ENCODE peak calls at places on chromosomes 7 and 10, in eight cellular contexts. A, R, M, N, L, G, D and U are unnamed samples.

GRCh38 chr7:17407229-17407628 is 108.8 kb downstream of the AHR start:
- DNase-seq in A (no peak), R (no peak), M (no peak), N (no peak), L (no peak), G (no peak), D (no peak), U (no peak)

GRCh38 chr7:69608878-69609277 is 10.6 kb downstream of the AUTS2 start:
- DNase-seq in A (no peak), R (no peak), M (no peak), N (no peak), L (no peak), G (no peak), D (no peak), U (no peak)

GRCh38 chr10:79929409-79929904 is 19.4 kb downstream of the SFTPD start:
- DNase-seq in A (peak), R (peak), M (peak), N (peak), L (peak), G (no peak), D (peak), U (peak)

GRCh38 chr10:67665491-67665890 is 30.5 kb downstream of the CTNNA3 start:
- DNase-seq in A (no peak), R (no peak), M (no peak), N (peak), L (no peak), G (no peak), D (no peak), U (no peak)

GRCh38 chr10:6135039-6135438 is 46.2 kb downstream of the RBM17 start:
- DNase-seq in A (no peak), R (no peak), M (no peak), N (no peak), L (no peak), G (no peak), D (no peak), U (no peak)

GRCh38 chr10:86653379-86653778 is 968 bp upstream of the OPN4 start:
- DNase-seq in A (no peak), R (no peak), M (no peak), N (no peak), L (no peak), G (no peak), D (no peak), U (no peak)

GRCh38 chr7:29989257-29989995 is at the start of gene SCRN1:
- DNase-seq in A (peak), R (peak), M (no peak), N (peak), L (peak), G (no peak), D (no peak), U (no peak)

GRCh38 chr7:19982841-19983835 is 209.7 kb upstream of the TMEM196 start:
- DNase-seq in A (no peak), R (no peak), M (peak), N (peak), L (peak), G (no peak), D (peak), U (peak)

GRCh38 chr7:77894574-77895091 is 96.1 kb downstream of the PHTF2 start:
- DNase-seq in A (no peak), R (no peak), M (no peak), N (no peak), L (no peak), G (no peak), D (no peak), U (no peak)

GRCh38 chr7:100632951-100633717 is 8.2 kb downstream of the TFR2 start:
- DNase-seq in A (no peak), R (no peak), M (no peak), N (peak), L (peak), G (no peak), D (peak), U (no peak)

GRCh38 chr10:1257226-1257625 is 201.0 kb downstream of the WDR37 start:
- DNase-seq in A (no peak), R (no peak), M (no peak), N (no peak), L (no peak), G (no peak), D (no peak), U (no peak)

GRCh38 chr10:6473430-6473829 is 106.6 kb downstream of the PRKCQ start:
- DNase-seq in A (no peak), R (no peak), M (no peak), N (no peak), L (no peak), G (no peak), D (no peak), U (no peak)

GRCh38 chr7:82740246-82740848 is 296.8 kb upstream of the CACNA2D1 start:
- DNase-seq in A (no peak), R (no peak), M (no peak), N (peak), L (peak), G (no peak), D (peak), U (no peak)

GRCh38 chr10:79148452-79149344 is 79.9 kb downstream of the ZMIZ1 start:
- DNase-seq in A (peak), R (peak), M (no peak), N (peak), L (no peak), G (no peak), D (peak), U (no peak)

GRCh38 chr10:93379366-93380042 is 102.6 kb downstream of the MYOF start:
- DNase-seq in A (no peak), R (no peak), M (peak), N (no peak), L (peak), G (peak), D (peak), U (no peak)

GRCh38 chr7:84194484-84195260 is at the start of gene SEMA3A:
- DNase-seq in A (no peak), R (no peak), M (peak), N (peak), L (peak), G (no peak), D (peak), U (peak)

GRCh38 chr7:135827391-135827790 is 78.8 kb upstream of the FAM180A start:
- DNase-seq in A (no peak), R (no peak), M (no peak), N (no peak), L (no peak), G (no peak), D (no peak), U (no peak)

GRCh38 chr7:69624842-69625637 is 26.8 kb downstream of the AUTS2 start:
- DNase-seq in A (no peak), R (no peak), M (no peak), N (no peak), L (no peak), G (no peak), D (no peak), U (no peak)

GRCh38 chr10:96951954-96952353 is 119.9 kb downstream of the LCOR start:
- DNase-seq in A (no peak), R (no peak), M (no peak), N (no peak), L (no peak), G (no peak), D (no peak), U (no peak)

GRCh38 chr10:72834183-72834825 is 59.2 kb upstream of the OIT3 start:
- DNase-seq in A (no peak), R (no peak), M (peak), N (peak), L (peak), G (no peak), D (peak), U (peak)

GRCh38 chr7:155947051-155947450 is 134.8 kb upstream of the SHH start:
- DNase-seq in A (no peak), R (no peak), M (no peak), N (no peak), L (peak), G (no peak), D (no peak), U (no peak)

GRCh38 chr7:158281441-158281840 is 306.2 kb downstream of the PTPRN2 start:
- DNase-seq in A (no peak), R (no peak), M (no peak), N (no peak), L (no peak), G (no peak), D (no peak), U (no peak)

GRCh38 chr10:127198307-127198706 is 1.9 kb upstream of the INSYN2A start:
- DNase-seq in A (no peak), R (no peak), M (no peak), N (no peak), L (no peak), G (no peak), D (no peak), U (no peak)

GRCh38 chr10:52447931-52448353 is 133.9 kb downstream of the DKK1 start:
- DNase-seq in A (no peak), R (no peak), M (no peak), N (no peak), L (peak), G (no peak), D (peak), U (no peak)

GRCh38 chr7:114930107-114930521 is 8.2 kb downstream of the MDFIC start:
- DNase-seq in A (no peak), R (no peak), M (no peak), N (no peak), L (peak), G (no peak), D (no peak), U (no peak)

GRCh38 chr10:119306514-119306951 is 99.2 kb downstream of the GRK5 start:
- DNase-seq in A (no peak), R (no peak), M (no peak), N (no peak), L (no peak), G (no peak), D (no peak), U (no peak)

GRCh38 chr7:108086962-108087361 is 43.2 kb downstream of the LAMB4 start:
- DNase-seq in A (no peak), R (no peak), M (no peak), N (no peak), L (no peak), G (no peak), D (no peak), U (no peak)

GRCh38 chr10:99522511-99523250 is 10.1 kb upstream of the NKX2-3 start:
- DNase-seq in A (no peak), R (no peak), M (no peak), N (no peak), L (no peak), G (no peak), D (no peak), U (no peak)

GRCh38 chr10:129389194-129389593 is 77.8 kb upstream of the MGMT start:
- DNase-seq in A (no peak), R (no peak), M (no peak), N (no peak), L (no peak), G (peak), D (no peak), U (no peak)

GRCh38 chr7:153444591-153444990 is 607.6 kb upstream of the DPP6 start:
- DNase-seq in A (no peak), R (no peak), M (no peak), N (no peak), L (no peak), G (no peak), D (no peak), U (no peak)

GRCh38 chr7:16627236-16627635 is 18.3 kb downstream of the ANKMY2 start:
- DNase-seq in A (no peak), R (no peak), M (no peak), N (no peak), L (peak), G (no peak), D (peak), U (peak)

GRCh38 chr10:9895406-9895805 is 1122.3 kb upstream of the CELF2 start:
- DNase-seq in A (no peak), R (no peak), M (no peak), N (no peak), L (no peak), G (no peak), D (no peak), U (no peak)

GRCh38 chr7:105691029-105691691 is 109.9 kb upstream of the EFCAB10 start:
- DNase-seq in A (no peak), R (no peak), M (peak), N (peak), L (peak), G (no peak), D (peak), U (no peak)

GRCh38 chr10:87816842-87817178 is 1.2 kb downstream of the ATAD1 start:
- DNase-seq in A (no peak), R (no peak), M (no peak), N (no peak), L (no peak), G (no peak), D (no peak), U (no peak)

GRCh38 chr10:47299989-47300931 is at the start of gene GDF10:
- DNase-seq in A (no peak), R (no peak), M (no peak), N (no peak), L (no peak), G (no peak), D (no peak), U (no peak)

GRCh38 chr7:116582164-116582732 is 57.4 kb downstream of the CAV1 start:
- DNase-seq in A (no peak), R (no peak), M (no peak), N (no peak), L (peak), G (no peak), D (peak), U (no peak)
- TF ChIP-seq CTCF in A (peak), R (no peak), M (peak), N (no peak), L (peak), G (no peak), D (peak), U (peak)

DNA sequence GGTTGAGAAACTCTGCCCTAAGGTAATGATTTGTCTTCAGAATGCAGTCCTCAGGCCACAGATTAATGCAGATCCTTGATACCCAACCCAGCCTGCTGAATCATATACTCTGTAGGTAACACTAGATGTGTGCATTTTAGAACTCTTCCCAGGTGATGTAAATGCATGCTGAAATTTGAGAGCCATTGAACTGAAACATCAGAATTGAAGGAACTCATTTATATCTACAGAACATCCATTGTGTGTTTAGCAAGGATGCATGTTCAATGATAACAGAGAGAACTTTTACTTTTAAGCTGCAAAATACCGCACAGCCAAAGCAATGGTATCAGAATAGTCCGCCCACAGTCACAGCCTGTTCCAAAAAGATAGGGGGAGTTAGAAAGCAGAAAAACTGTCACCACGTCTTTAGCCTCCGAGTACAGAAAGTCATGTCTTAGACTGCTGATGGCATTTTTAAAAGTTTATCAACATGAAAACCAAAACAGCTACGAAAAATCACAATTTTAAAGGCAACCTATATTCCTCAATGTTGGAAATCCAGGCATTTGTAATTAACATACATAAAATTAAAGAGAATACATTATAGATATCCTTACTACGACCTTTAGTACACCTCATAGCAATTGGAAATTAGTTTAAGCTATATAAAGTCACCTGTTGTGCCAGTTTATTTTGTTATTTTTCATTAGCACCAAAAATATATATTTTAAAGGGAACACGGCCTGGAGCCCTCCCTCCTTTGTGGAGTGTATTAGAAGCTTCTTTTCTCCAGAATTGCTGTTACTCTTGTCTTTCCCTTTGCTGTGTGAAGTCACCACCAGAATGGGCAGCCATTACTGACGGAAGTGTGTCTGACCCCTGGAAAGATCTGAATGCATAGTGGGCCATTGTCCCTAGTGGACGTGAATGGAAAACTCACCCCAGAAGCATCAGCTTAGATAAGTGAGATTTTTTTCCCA is 65.8 kb upstream of the PRKAR2B start:
- DNase-seq in A (no peak), R (no peak), M (no peak), N (no peak), L (no peak), G (no peak), D (no peak), U (no peak)
- TF ChIP-seq CTCF in A (no peak), R (no peak), M (peak), N (no peak), L (peak), G (no peak), D (peak), U (peak)

DNA sequence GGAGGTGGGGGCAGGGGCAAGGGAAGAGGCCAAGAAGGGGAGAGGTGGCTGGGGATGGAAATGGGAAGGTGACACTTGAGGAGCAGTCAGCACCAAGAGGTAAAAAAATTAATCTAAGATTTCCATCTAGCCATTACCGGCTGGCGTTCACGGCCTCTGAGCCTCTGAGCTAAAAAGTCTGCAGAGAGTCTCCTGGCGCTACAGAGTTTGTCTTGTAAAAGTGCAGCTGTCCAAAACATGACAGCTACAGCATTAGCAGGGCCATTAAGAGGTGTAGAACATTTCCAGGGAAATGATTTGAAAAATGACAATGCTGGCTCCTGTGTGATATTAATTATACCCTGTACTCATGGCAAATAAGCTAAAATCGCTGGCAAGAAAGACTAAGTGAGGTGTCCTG is 167.6 kb downstream of the LRMDA start:
- DNase-seq in A (no peak), R (no peak), M (no peak), N (no peak), L (no peak), G (no peak), D (no peak), U (no peak)
- TF ChIP-seq CTCF in A (no peak), R (no peak), M (no peak), N (no peak), L (no peak), G (no peak), D (no peak), U (no peak)

DNA sequence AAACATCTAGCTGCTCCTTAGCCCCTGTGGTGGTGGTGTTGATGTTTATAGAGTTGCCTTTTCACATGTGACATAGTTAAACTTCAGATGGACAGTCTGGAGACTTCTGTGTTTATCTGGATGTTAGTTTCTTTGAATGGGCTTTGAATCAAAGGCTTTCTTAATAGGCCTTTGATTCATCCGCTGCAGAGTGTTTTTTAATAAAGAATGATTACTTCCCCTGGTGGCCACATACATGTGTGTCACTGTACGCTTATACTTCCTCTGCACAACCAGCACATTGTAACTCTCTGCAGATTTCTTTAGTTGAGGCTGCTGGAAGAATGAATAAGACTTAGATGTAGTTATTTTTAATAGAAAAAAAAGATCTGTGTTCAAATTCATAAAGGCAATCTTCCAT is 221.1 kb downstream of the DYNC1I1 start:
- DNase-seq in A (no peak), R (no peak), M (no peak), N (no peak), L (no peak), G (no peak), D (no peak), U (no peak)
- TF ChIP-seq CTCF in A (peak), R (no peak), M (peak), N (no peak), L (no peak), G (no peak), D (no peak), U (no peak)

GRCh38 chr7:43799605-43800004 is 41.1 kb downstream of the BLVRA start:
- DNase-seq in A (no peak), R (no peak), M (no peak), N (no peak), L (peak), G (no peak), D (no peak), U (no peak)
- TF ChIP-seq CTCF in A (no peak), R (no peak), M (no peak), N (no peak), L (no peak), G (no peak), D (peak), U (no peak)

GRCh38 chr7:34900891-34901493 is 136.3 kb downstream of the DPY19L1 start:
- DNase-seq in A (peak), R (no peak), M (no peak), N (peak), L (peak), G (no peak), D (no peak), U (no peak)
- TF ChIP-seq CTCF in A (peak), R (no peak), M (no peak), N (no peak), L (peak), G (no peak), D (no peak), U (no peak)